ENCODE peak calls at places on chromosomes 1 and 21, in five cellular contexts. H, Q, V, Z and X are unnamed samples.

GRCh38 chr1:117897551-117897950 is 31.9 kb downstream of the GDAP2 start:
- DNase-seq in H (peak), Q (no peak), Z (no peak), V (no peak), X (no peak)

GRCh38 chr1:13597166-13597565 is 13.5 kb downstream of the PDPN start:
- DNase-seq in V (no peak), H (no peak), Z (no peak), Q (no peak), X (no peak)

GRCh38 chr1:44636711-44637589 is 37.3 kb downstream of the TMEM53 start:
- DNase-seq in Q (peak), H (no peak), V (peak), Z (peak), X (no peak)

GRCh38 chr1:24910210-24910609 is 19.9 kb downstream of the RUNX3 start:
- DNase-seq in H (no peak), Q (no peak), V (no peak), Z (no peak), X (no peak)

GRCh38 chr21:16072692-16073091 is 342.9 kb downstream of the USP25 start:
- DNase-seq in H (peak), Z (no peak), V (peak), Q (no peak), X (no peak)

GRCh38 chr1:28640766-28641165 is 2.1 kb downstream of the TAF12 start:
- DNase-seq in H (peak), V (peak), Q (no peak), Z (no peak), X (no peak)

GRCh38 chr1:18480315-18481189 is at the start of gene KLHDC7A:
- DNase-seq in Z (no peak), Q (no peak), H (no peak), V (no peak), X (no peak)

GRCh38 chr1:3656450-3657095 is 4.3 kb downstream of the TP73 start:
- DNase-seq in Q (peak), Z (no peak), V (no peak), H (no peak), X (no peak)

GRCh38 chr1:35642472-35642955 is 1.2 kb upstream of the PSMB2 start:
- DNase-seq in Z (no peak), H (peak), V (no peak), Q (peak), X (no peak)

GRCh38 chr1:7356079-7356478 is 415.0 kb upstream of the VAMP3 start:
- DNase-seq in Z (no peak), V (no peak), Q (no peak), H (no peak), X (no peak)

GRCh38 chr21:42321845-42322244 is 6.6 kb upstream of the TFF3 start:
- DNase-seq in Q (no peak), H (no peak), Z (no peak), V (no peak), X (no peak)

GRCh38 chr1:115173151-115173550 is 83.8 kb upstream of the TSPAN2 start:
- DNase-seq in H (no peak), Z (no peak), V (no peak), Q (no peak), X (no peak)

GRCh38 chr21:29637126-29637525 is 302.7 kb downstream of the GRIK1 start:
- DNase-seq in Z (no peak), H (no peak), Q (no peak), V (no peak), X (no peak)

GRCh38 chr1:230399321-230400006 is 26.7 kb downstream of the PGBD5 start:
- DNase-seq in H (no peak), V (no peak), Q (no peak), Z (no peak), X (no peak)

GRCh38 chr1:44545961-44546360 is 128.3 kb downstream of the TMEM53 start:
- DNase-seq in Q (no peak), V (no peak), H (no peak), Z (no peak), X (no peak)

GRCh38 chr1:231508497-231508896 is 20.0 kb upstream of the TSNAX start:
- DNase-seq in Q (no peak), H (peak), Z (no peak), V (peak), X (no peak)

GRCh38 chr1:54475357-54476230 is 69.4 kb upstream of the SSBP3 start:
- DNase-seq in H (no peak), Z (peak), V (no peak), Q (no peak), X (no peak)

GRCh38 chr21:31886896-31887595 is 14.2 kb downstream of the HUNK start:
- DNase-seq in V (no peak), Z (no peak), Q (no peak), H (peak), X (no peak)

GRCh38 chr1:113904292-113904673 is 316 bp downstream of the AP4B1 start:
- DNase-seq in H (no peak), Z (no peak), V (no peak), Q (peak), X (peak)

GRCh38 chr1:216944864-216945505 is 221.8 kb upstream of the ESRRG start:
- DNase-seq in Z (no peak), H (no peak), Q (no peak), V (no peak), X (no peak)

GRCh38 chr1:230771773-230772354 is 24.7 kb downstream of the CAPN9 start:
- DNase-seq in H (no peak), V (no peak), Z (no peak), Q (no peak), X (no peak)

GRCh38 chr1:59434336-59434735 is 137.4 kb downstream of the FGGY start:
- DNase-seq in Z (no peak), H (no peak), Q (no peak), V (peak), X (no peak)

GRCh38 chr1:11531314-11531870 is 52.4 kb downstream of the DISP3 start:
- DNase-seq in Q (no peak), V (no peak), Z (no peak), H (no peak), X (no peak)

GRCh38 chr1:34865981-34866761 is 6.6 kb upstream of the SMIM12 start:
- DNase-seq in Z (peak), H (peak), Q (peak), V (peak), X (no peak)

GRCh38 chr1:20279507-20279906 is 11.2 kb upstream of the VWA5B1 start:
- DNase-seq in Q (no peak), H (peak), Z (no peak), V (peak), X (no peak)

GRCh38 chr1:25030674-25031589 is 100.9 kb upstream of the RUNX3 start:
- DNase-seq in Q (no peak), V (peak), H (no peak), Z (no peak), X (no peak)

GRCh38 chr1:40308036-40308727 is 8.9 kb downstream of the COL9A2 start:
- DNase-seq in V (no peak), Q (no peak), H (no peak), Z (no peak), X (no peak)

GRCh38 chr1:205183676-205184335 is 27.7 kb downstream of the DSTYK start:
- DNase-seq in Q (no peak), V (no peak), Z (no peak), H (peak), X (no peak)

GRCh38 chr1:41045740-41046139 is 24.2 kb upstream of the SLFNL1 start:
- DNase-seq in H (peak), V (no peak), Q (no peak), Z (peak), X (no peak)

GRCh38 chr1:204079608-204079999 is 6.7 kb downstream of the SOX13 start:
- DNase-seq in Q (no peak), V (peak), Z (no peak), H (no peak), X (no peak)